ENCODE peak calls at places on chromosome 18, in six cellular contexts. H is effector memory CD4-positive, alpha-beta T cell; R is SJSA1; P is esophagus squamous epithelium; O is aorta; K is lung. X is an unnamed sample.

GRCh38 chr18:44792456-44793080 is 111.9 kb downstream of the SETBP1 start:
- DNase-seq in H (no peak), R (peak; percentile 76), P (no peak), O (no peak), K (no peak), X (peak; percentile 16)

GRCh38 chr18:40534748-40535147 is 1420.3 kb upstream of the PIK3C3 start:
- DNase-seq in H (no peak), R (no peak), P (no peak), O (no peak), K (no peak), X (no peak)

GRCh38 chr18:50011813-50012445 is 183.0 kb downstream of the MYO5B start:
- DNase-seq in H (no peak), R (no peak), P (no peak), O (no peak), K (no peak), X (no peak)

GRCh38 chr18:75728621-75729020 is 301.1 kb upstream of the SMIM21 start:
- DNase-seq in H (no peak), R (no peak), P (no peak), O (no peak), K (no peak), X (no peak)

GRCh38 chr18:827093-827677 is 15.1 kb upstream of the YES1 start:
- DNase-seq in H (no peak), R (no peak), P (no peak), O (no peak), K (no peak), X (no peak)

GRCh38 chr18:76130845-76131244 is 364.2 kb downstream of the ZNF516 start:
- DNase-seq in H (no peak), R (no peak), P (no peak), O (peak; percentile 82), K (no peak), X (no peak)

GRCh38 chr18:54766631-54767030 is 61.6 kb upstream of the RAB27B start:
- DNase-seq in H (no peak), R (no peak), P (no peak), O (no peak), K (no peak), X (no peak)

GRCh38 chr18:63585988-63586387 is 1.2 kb upstream of the SERPINB13 start:
- DNase-seq in H (no peak), R (no peak), P (no peak), O (no peak), K (no peak), X (no peak)

GRCh38 chr18:26267350-26267749 is 41.1 kb downstream of the TAF4B start:
- DNase-seq in H (no peak), R (no peak), P (no peak), O (no peak), K (no peak), X (no peak)

GRCh38 chr18:7330041-7330440 is 99.2 kb downstream of the LRRC30 start:
- DNase-seq in H (no peak), R (no peak), P (no peak), O (no peak), K (no peak), X (no peak)

GRCh38 chr18:75376004-75376403 is 51.5 kb downstream of the SMIM21 start:
- DNase-seq in H (no peak), R (peak; percentile 81), P (no peak), O (no peak), K (no peak), X (no peak)

GRCh38 chr18:57659463-57660102 is 37.9 kb upstream of the NARS1 start:
- DNase-seq in H (no peak), R (no peak), P (no peak), O (no peak), K (no peak), X (no peak)

GRCh38 chr18:47413327-47413726 is 161.9 kb upstream of the SKOR2 start:
- DNase-seq in H (no peak), R (no peak), P (no peak), O (no peak), K (no peak), X (no peak)

GRCh38 chr18:38565513-38565912 is 999.9 kb upstream of the CELF4 start:
- DNase-seq in H (no peak), R (no peak), P (no peak), O (no peak), K (no peak), X (no peak)

GRCh38 chr18:44741070-44741469 is 60.4 kb downstream of the SETBP1 start:
- DNase-seq in H (no peak), R (no peak), P (no peak), O (no peak), K (no peak), X (no peak)

GRCh38 chr18:69397096-69397495 is 3.6 kb upstream of the DOK6 start:
- DNase-seq in H (no peak), R (no peak), P (no peak), O (no peak), K (no peak), X (no peak)

GRCh38 chr18:68564348-68564747 is 150.6 kb downstream of the TMX3 start:
- DNase-seq in H (no peak), R (no peak), P (no peak), O (no peak), K (no peak), X (no peak)

GRCh38 chr18:71443726-71444480 is 1100.2 kb downstream of the CBLN2 start:
- DNase-seq in H (no peak), R (no peak), P (no peak), O (no peak), K (no peak), X (no peak)

GRCh38 chr18:56756971-56757370 is 105.8 kb downstream of the WDR7 start:
- DNase-seq in H (no peak), R (no peak), P (no peak), O (no peak), K (no peak), X (no peak)

GRCh38 chr18:79906706-79907105 is 44.7 kb downstream of the SLC66A2 start:
- DNase-seq in H (no peak), R (no peak), P (no peak), O (no peak), K (no peak), X (no peak)

GRCh38 chr18:76053551-76053950 is 441.5 kb downstream of the ZNF516 start:
- DNase-seq in H (no peak), R (no peak), P (no peak), O (no peak), K (no peak), X (no peak)

GRCh38 chr18:76803814-76804213 is 18.5 kb upstream of the ZNF236 start:
- DNase-seq in H (peak; percentile 35), R (peak; percentile 53), P (no peak), O (no peak), K (peak; percentile 68), X (peak; percentile 74)

GRCh38 chr18:58416704-58417683 is 211.9 kb downstream of the ALPK2 start:
- DNase-seq in H (no peak), R (peak; percentile 42), P (no peak), O (no peak), K (no peak), X (peak; percentile 66)

GRCh38 chr18:58785171-58785805 is 79.4 kb upstream of the ZNF532 start:
- DNase-seq in H (no peak), R (peak; percentile 92), P (no peak), O (peak; percentile 76), K (peak; percentile 32), X (peak; percentile 75)

GRCh38 chr18:29501952-29502351 is 1325.0 kb upstream of the CDH2 start:
- DNase-seq in H (no peak), R (no peak), P (no peak), O (no peak), K (no peak), X (no peak)

DNA sequence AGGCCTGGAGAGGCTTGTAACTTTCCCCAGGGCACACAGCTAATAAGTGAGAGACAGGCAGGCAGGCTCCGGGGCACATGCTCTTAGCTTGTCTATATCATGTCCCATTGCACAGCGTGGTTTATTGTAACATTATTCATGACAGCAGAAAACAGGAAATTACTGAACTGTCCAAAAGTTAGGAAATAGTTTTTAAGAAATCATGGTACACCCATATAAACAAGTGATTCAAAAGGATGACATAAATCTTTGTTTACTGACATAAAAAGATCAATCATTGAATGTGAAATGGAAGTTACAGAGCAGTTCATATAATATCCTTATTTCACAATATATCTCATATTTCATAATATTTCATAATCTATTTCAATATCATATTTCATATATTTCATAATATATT is 34.3 kb upstream of the TXNDC2 start:
- DNase-seq in H (no peak), R (no peak), P (no peak), O (no peak), K (no peak), X (no peak)
- H3K4me1 ChIP-seq in H (no peaks in the 10 kb centered on the region), R (peaks cover 18% of the 10 kb centered on the region), P (peaks cover 84% of the 10 kb centered on the region), O (peaks cover 6% of the 10 kb centered on the region), K (peaks cover 4% of the 10 kb centered on the region), X (peaks cover 9% of the 10 kb centered on the region)

GRCh38 chr18:22507055-22507454 is 89.3 kb upstream of the CTAGE1 start:
- DNase-seq in H (no peak), R (no peak), P (no peak), O (no peak), K (no peak), X (no peak)

GRCh38 chr18:22504665-22505064 is 87.0 kb upstream of the CTAGE1 start:
- DNase-seq in H (no peak), R (peak; percentile 81), P (no peak), O (no peak), K (no peak), X (no peak)

GRCh38 chr18:22504251-22504650 is 86.5 kb upstream of the CTAGE1 start:
- DNase-seq in H (no peak), R (no peak), P (no peak), O (no peak), K (no peak), X (no peak)

GRCh38 chr18:22505136-22505535 is 87.4 kb upstream of the CTAGE1 start:
- DNase-seq in H (no peak), R (peak; percentile 91), P (no peak), O (no peak), K (no peak), X (no peak)

GRCh38 chr18:22503803-22504202 is 86.1 kb upstream of the CTAGE1 start:
- DNase-seq in H (no peak), R (peak; percentile 56), P (no peak), O (no peak), K (peak; percentile 33), X (no peak)
- H3K27ac ChIP-seq in H (no peak overlapping the region), R (peak overlapping the region; percentile 87), P (no peak overlapping the region), O (no peak overlapping the region), K (peak overlapping the region; percentile 2), X (no peak overlapping the region)

GRCh38 chr18:48836231-48836805 is 114.4 kb downstream of the SMAD7 start:
- DNase-seq in H (no peak), R (no peak), P (no peak), O (peak; percentile 47), K (no peak), X (no peak)

GRCh38 chr18:48838166-48838775 is 112.5 kb downstream of the SMAD7 start:
- DNase-seq in H (no peak), R (no peak), P (no peak), O (peak; percentile 39), K (no peak), X (no peak)

GRCh38 chr18:48836806-48837615 is 113.8 kb downstream of the SMAD7 start:
- DNase-seq in H (no peak), R (no peak), P (no peak), O (peak; percentile 69), K (no peak), X (no peak)

GRCh38 chr18:48838921-48839818 is 111.6 kb downstream of the SMAD7 start:
- DNase-seq in H (no peak), R (peak; percentile 79), P (no peak), O (peak; percentile 79), K (no peak), X (no peak)

GRCh38 chr18:48837676-48838075 is 113.1 kb downstream of the SMAD7 start:
- DNase-seq in H (no peak), R (no peak), P (no peak), O (peak; percentile 55), K (no peak), X (no peak)
- H3K4me1 ChIP-seq in H (peaks cover 97% of the 10 kb centered on the region), R (peaks cover 83% of the 10 kb centered on the region), P (peaks cover 77% of the 10 kb centered on the region), O (no peaks in the 10 kb centered on the region), K (no peaks in the 10 kb centered on the region), X (peaks cover 16% of the 10 kb centered on the region)

GRCh38 chr18:24659837-24660720 is 199.6 kb downstream of the HRH4 start:
- DNase-seq in H (peak; percentile 1), R (no peak), P (no peak), O (no peak), K (no peak), X (peak; percentile 20)
- H3K27ac ChIP-seq in H (peak overlapping the region; percentile 14), R (no peak overlapping the region), P (peak overlapping the region; percentile 27), O (no peak overlapping the region), K (peak overlapping the region; percentile 47), X (peak overlapping the region; percentile 51)